ENCODE peak calls at places on chromosomes 3 and 15, in six cellular contexts. L, Y, A, G, C and N are unnamed samples.

GRCh38 chr3:69740103-69741021 is 1.1 kb downstream of the MITF start:
- DNase-seq in A (peak), Y (no peak), C (no peak), G (no peak), L (peak), N (no peak)

GRCh38 chr15:73949496-73949895 is 23.2 kb downstream of the LOXL1 start:
- DNase-seq in C (no peak), G (no peak), A (no peak), Y (no peak), L (peak), N (no peak)

GRCh38 chr3:122785231-122785630 is 8.4 kb downstream of the HSPBAP1 start:
- DNase-seq in G (no peak), A (no peak), Y (no peak), L (no peak), C (no peak), N (no peak)

GRCh38 chr15:85044251-85044853 is 62.7 kb downstream of the PDE8A start:
- DNase-seq in G (peak), C (peak), Y (peak), A (peak), L (no peak), N (peak)

GRCh38 chr3:23508464-23508863 is 297.3 kb upstream of the UBE2E1 start:
- DNase-seq in C (no peak), Y (no peak), L (no peak), G (no peak), A (peak), N (no peak)

GRCh38 chr3:141940204-141940776 is 63.8 kb downstream of the ATP1B3 start:
- DNase-seq in A (peak), L (no peak), C (peak), G (no peak), Y (peak), N (no peak)

GRCh38 chr15:88238618-88239430 is 17.7 kb downstream of the NTRK3 start:
- DNase-seq in Y (peak), G (no peak), C (no peak), L (peak), A (peak), N (no peak)

GRCh38 chr15:65337436-65338070 is 33.1 kb downstream of the RNU5B-1 start:
- DNase-seq in Y (no peak), A (no peak), G (no peak), L (no peak), C (no peak), N (no peak)

GRCh38 chr3:138696661-138697370 is 88.2 kb downstream of the FAIM start:
- DNase-seq in L (no peak), G (no peak), A (no peak), Y (peak), C (no peak), N (no peak)

GRCh38 chr3:197613187-197613586 is 57.4 kb upstream of the BDH1 start:
- DNase-seq in L (no peak), A (no peak), C (no peak), Y (no peak), G (no peak), N (peak)

GRCh38 chr3:73419993-73420392 is 204.7 kb downstream of the PDZRN3 start:
- DNase-seq in C (no peak), A (no peak), Y (no peak), G (no peak), L (no peak), N (no peak)

GRCh38 chr3:167575000-167575399 is 78.7 kb downstream of the WDR49 start:
- DNase-seq in C (no peak), A (no peak), G (no peak), Y (no peak), L (no peak), N (no peak)

GRCh38 chr15:40511093-40511471 is 40.3 kb downstream of the CHST14 start:
- DNase-seq in A (no peak), Y (no peak), L (no peak), C (no peak), G (no peak), N (no peak)

GRCh38 chr15:81410318-81410753 is 36.3 kb upstream of the TMC3 start:
- DNase-seq in G (peak), Y (peak), C (peak), A (peak), L (no peak), N (peak)

GRCh38 chr3:172402892-172403643 is 45.2 kb downstream of the GHSR start:
- DNase-seq in G (no peak), C (no peak), A (no peak), Y (no peak), L (no peak), N (no peak)

GRCh38 chr3:80308637-80309036 is 540.8 kb upstream of the ROBO1 start:
- DNase-seq in A (no peak), L (no peak), G (no peak), Y (no peak), C (no peak), N (no peak)

GRCh38 chr3:115615001-115615447 is 8.3 kb upstream of the GAP43 start:
- DNase-seq in Y (peak), A (peak), L (no peak), G (no peak), C (peak), N (no peak)

GRCh38 chr3:128794788-128795649 is 69.0 kb downstream of the RAB7A start:
- DNase-seq in A (peak), Y (peak), G (peak), L (no peak), C (no peak), N (peak)

GRCh38 chr3:132788299-132788698 is 66.1 kb upstream of the NPHP3 start:
- DNase-seq in C (peak), L (no peak), A (peak), G (peak), Y (peak), N (no peak)

GRCh38 chr3:98532275-98532637 is 478 bp downstream of the GPR15 start:
- DNase-seq in C (no peak), G (no peak), L (no peak), Y (no peak), A (no peak), N (no peak)

GRCh38 chr3:24670871-24671270 is 176.2 kb upstream of the THRB start:
- DNase-seq in G (no peak), A (no peak), Y (no peak), C (no peak), L (no peak), N (no peak)

GRCh38 chr15:23690015-23690414 is 2.9 kb upstream of the NDN start:
- DNase-seq in Y (no peak), L (no peak), C (no peak), G (no peak), A (no peak), N (no peak)

GRCh38 chr15:23686466-23687142 is 501 bp downstream of the NDN start:
- DNase-seq in Y (peak), G (no peak), L (no peak), C (no peak), A (peak), N (no peak)

GRCh38 chr15:23690450-23690852 is 3.3 kb upstream of the NDN start:
- DNase-seq in Y (peak), L (peak), A (peak), G (peak), C (peak), N (no peak)

GRCh38 chr15:23687143-23687470 is at the start of gene NDN:
- DNase-seq in A (peak), Y (peak), C (peak), L (peak), G (no peak), N (peak)
- H3K4me3 ChIP-seq in A (peak), Y (no peak), C (peak), L (peak), G (peak), N (peak)

GRCh38 chr3:182921665-182922355 is 58.5 kb downstream of the DCUN1D1 start:
- DNase-seq in L (no peak), A (no peak), Y (peak), G (no peak), C (peak), N (no peak)

GRCh38 chr3:182919866-182920357 is 60.4 kb downstream of the DCUN1D1 start:
- DNase-seq in Y (no peak), A (no peak), C (no peak), G (no peak), L (no peak), N (no peak)

GRCh38 chr3:182925944-182926337 is 54.4 kb downstream of the DCUN1D1 start:
- DNase-seq in Y (no peak), L (no peak), G (no peak), A (no peak), C (no peak), N (no peak)

GRCh38 chr3:182920515-182921084 is 59.7 kb downstream of the DCUN1D1 start:
- DNase-seq in Y (peak), A (peak), G (no peak), C (no peak), L (no peak), N (no peak)

GRCh38 chr3:182925330-182925943 is 54.9 kb downstream of the DCUN1D1 start:
- DNase-seq in L (no peak), G (no peak), A (no peak), C (peak), Y (peak), N (no peak)
- H3K4me3 ChIP-seq in L (no peak), G (no peak), A (no peak), C (no peak), Y (no peak), N (no peak)

GRCh38 chr15:43793647-43794046 is 1.5 kb downstream of the SERF2 start:
- DNase-seq in L (no peak), A (no peak), G (no peak), Y (no peak), C (no peak), N (no peak)
- H3K4me3 ChIP-seq in L (peak), A (peak), G (peak), Y (peak), C (peak), N (peak)

GRCh38 chr3:42936157-42936981 is 30.4 kb downstream of the ZNF662 start:
- DNase-seq in L (peak), G (peak), Y (peak), A (no peak), C (peak), N (no peak)
- H3K4me3 ChIP-seq in L (peak), G (peak), Y (peak), A (no peak), C (peak), N (no peak)

GRCh38 chr3:42092006-42092405 is 849 bp downstream of the TRAK1 start:
- DNase-seq in C (no peak), L (no peak), G (no peak), Y (peak), A (no peak), N (no peak)

GRCh38 chr3:42094128-42094527 is 3.0 kb downstream of the TRAK1 start:
- DNase-seq in G (no peak), L (no peak), A (no peak), Y (no peak), C (no peak), N (no peak)

GRCh38 chr3:42094992-42095391 is 3.8 kb downstream of the TRAK1 start:
- DNase-seq in A (no peak), L (no peak), G (no peak), C (no peak), Y (no peak), N (no peak)

GRCh38 chr3:42088803-42089520 is 2.2 kb upstream of the TRAK1 start:
- DNase-seq in Y (no peak), C (no peak), A (no peak), L (no peak), G (no peak), N (no peak)

GRCh38 chr3:42090973-42091731 is at the start of gene TRAK1:
- DNase-seq in C (no peak), G (no peak), Y (peak), L (no peak), A (peak), N (no peak)
- H3K4me3 ChIP-seq in C (no peak), G (no peak), Y (no peak), L (peak), A (no peak), N (no peak)

GRCh38 chr15:52790166-52790708 is at the start of gene ONECUT1:
- DNase-seq in C (no peak), G (no peak), Y (peak), A (peak), L (no peak), N (peak)

GRCh38 chr15:52789601-52790165 is 453 bp downstream of the ONECUT1 start:
- DNase-seq in L (no peak), C (no peak), Y (peak), G (no peak), A (no peak), N (peak)

GRCh38 chr15:52789008-52789600 is 1.0 kb downstream of the ONECUT1 start:
- DNase-seq in G (no peak), Y (no peak), A (no peak), L (no peak), C (no peak), N (no peak)

GRCh38 chr15:52791776-52792175 is 1.6 kb upstream of the ONECUT1 start:
- DNase-seq in L (no peak), A (no peak), C (no peak), G (no peak), Y (no peak), N (no peak)

DNA sequence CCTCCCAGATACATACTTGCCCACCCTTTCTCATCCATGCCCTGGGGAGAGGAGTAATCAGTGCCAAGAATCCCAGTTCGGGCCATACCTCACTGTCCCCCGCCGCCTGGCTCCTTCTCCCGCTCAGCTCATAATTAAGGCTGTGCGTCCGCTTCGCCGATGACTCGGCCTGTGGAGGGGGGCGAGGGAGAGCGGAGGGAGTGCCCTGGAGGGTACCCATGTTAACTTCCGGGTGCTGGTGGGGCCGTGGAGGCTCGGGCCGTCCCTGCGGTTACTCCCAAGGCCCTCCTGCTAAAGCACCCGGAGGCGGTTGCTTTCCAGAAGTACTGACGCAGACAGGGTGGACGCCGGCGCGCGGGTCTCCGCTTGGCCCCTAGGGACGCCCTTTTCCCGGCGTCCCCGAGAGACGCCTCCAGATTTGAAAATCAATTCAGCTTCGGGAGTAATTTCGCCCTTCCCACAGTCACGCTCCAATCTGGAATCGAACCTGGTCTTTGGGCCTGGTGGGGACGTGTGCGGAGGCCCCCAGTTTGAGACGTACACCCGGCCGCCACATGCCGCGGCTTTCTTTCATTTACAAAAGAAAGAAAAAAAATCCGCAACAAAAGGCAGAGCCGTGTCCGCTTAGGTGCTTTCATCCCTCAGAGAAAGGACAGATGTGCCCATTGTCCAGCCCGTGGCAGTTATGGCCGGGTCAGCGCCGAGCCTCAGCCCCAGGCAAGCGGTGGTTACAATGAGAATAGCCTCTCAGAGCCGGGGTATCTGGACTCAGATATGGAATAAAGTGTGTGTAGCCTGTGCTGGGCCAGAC is 1.0 kb upstream of the ONECUT1 start:
- DNase-seq in L (no peak), G (no peak), C (no peak), A (peak), Y (peak), N (no peak)
- H3K4me3 ChIP-seq in L (peak), G (peak), C (peak), A (peak), Y (no peak), N (peak)